ENCODE peak calls at places on chromosomes 6 and 20, in five cellular contexts. Y, R, X, O and G are unnamed samples.

GRCh38 chr6:112501705-112502104 is 154.6 kb downstream of the RFPL4B start:
- DNase-seq in R (no peak), X (no peak), Y (no peak), O (no peak), G (peak)

GRCh38 chr6:165060636-165061190 is 248.7 kb downstream of the C6orf118 start:
- DNase-seq in R (no peak), X (no peak), O (no peak), Y (no peak), G (no peak)

GRCh38 chr20:8749986-8750385 is 318.9 kb upstream of the PLCB4 start:
- DNase-seq in R (no peak), X (no peak), Y (no peak), O (no peak), G (peak)

GRCh38 chr6:156030053-156030452 is 574.4 kb upstream of the NOX3 start:
- DNase-seq in O (no peak), R (no peak), X (no peak), Y (no peak), G (no peak)

GRCh38 chr20:20593447-20594170 is 118.8 kb downstream of the RALGAPA2 start:
- DNase-seq in X (peak), R (no peak), Y (peak), O (peak), G (peak)

GRCh38 chr6:79609225-79609595 is 21.9 kb upstream of the SH3BGRL2 start:
- DNase-seq in R (no peak), O (no peak), Y (no peak), X (no peak), G (no peak)

GRCh38 chr6:10434235-10434634 is 19.4 kb upstream of the TFAP2A start:
- DNase-seq in O (no peak), R (no peak), X (no peak), Y (no peak), G (no peak)

GRCh38 chr6:106156863-106157262 is 70.7 kb downstream of the PRDM1 start:
- DNase-seq in Y (no peak), R (no peak), O (no peak), X (no peak), G (no peak)

GRCh38 chr6:125598422-125598821 is 151.0 kb upstream of the HEY2 start:
- DNase-seq in X (peak), R (peak), O (no peak), Y (no peak), G (peak)

GRCh38 chr6:41039060-41039998 is at the start of gene UNC5CL:
- DNase-seq in X (peak), O (peak), Y (peak), R (peak), G (peak)

GRCh38 chr6:16102208-16102607 is 26.7 kb upstream of the MYLIP start:
- DNase-seq in R (no peak), Y (no peak), X (no peak), O (no peak), G (no peak)

GRCh38 chr6:139525415-139525814 is 151.0 kb upstream of the CITED2 start:
- DNase-seq in R (no peak), X (no peak), O (no peak), Y (no peak), G (peak)

GRCh38 chr6:47309326-47310130 is at the start of gene TNFRSF21:
- DNase-seq in Y (peak), O (peak), R (peak), X (peak), G (peak)

GRCh38 chr6:169677096-169677495 is 24.7 kb downstream of the WDR27 start:
- DNase-seq in R (no peak), X (no peak), Y (no peak), O (no peak), G (peak)
- TF ChIP-seq CTCF in R (no peak), X (no peak), Y (no peak), O (no peak), G (no peak)

DNA sequence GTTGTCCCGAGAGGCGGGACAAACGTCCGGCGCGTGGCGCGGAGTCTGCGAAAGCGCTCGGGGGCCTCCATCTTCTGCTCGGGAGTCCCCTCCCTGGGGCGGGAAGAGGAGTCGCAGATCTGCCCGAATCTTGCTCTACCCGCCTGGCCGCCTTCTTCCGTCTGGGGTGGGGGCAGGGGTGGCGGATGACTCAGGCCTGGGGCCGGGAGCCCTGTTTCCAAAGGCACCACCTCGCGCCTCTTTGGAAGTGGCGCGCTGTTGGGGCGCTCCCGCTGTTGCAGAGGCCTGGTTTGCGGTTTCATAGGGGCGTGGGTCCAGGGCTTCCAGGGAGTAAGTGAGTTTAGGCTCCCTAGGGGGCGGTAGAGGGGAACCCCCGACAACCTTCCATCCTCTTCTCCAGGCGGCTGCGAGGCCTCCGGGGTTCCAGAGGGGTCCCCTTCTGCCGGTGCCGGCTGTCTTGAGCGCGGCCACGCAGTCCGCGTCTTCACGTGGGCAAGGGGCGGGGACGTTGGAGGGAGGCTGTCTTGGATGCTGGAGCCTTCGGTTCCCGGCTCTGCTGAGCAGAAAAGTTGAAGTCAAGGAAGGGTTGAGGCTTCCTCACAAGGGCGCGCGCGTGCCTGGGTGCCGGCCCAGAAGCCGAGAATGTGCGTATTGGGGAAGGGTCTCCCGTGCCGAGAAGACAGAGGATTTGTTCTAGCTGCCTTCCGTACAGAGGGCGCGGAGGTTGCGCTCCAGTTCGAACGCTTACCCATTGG is 2.6 kb upstream of the TFAP2C start:
- DNase-seq in Y (peak), R (peak), X (no peak), O (no peak), G (peak)
- TF ChIP-seq CTCF in Y (no peak), R (no peak), X (peak), O (peak), G (peak)

GRCh38 chr6:138278326-138278725 is 60.0 kb upstream of the PBOV1 start:
- DNase-seq in X (no peak), R (no peak), Y (no peak), O (peak), G (no peak)
- TF ChIP-seq CTCF in X (no peak), R (no peak), Y (no peak), O (peak), G (peak)

GRCh38 chr20:36830791-36831691 is 44.9 kb upstream of the TLDC2 start:
- DNase-seq in Y (no peak), O (no peak), R (no peak), X (peak), G (peak)
- TF ChIP-seq CTCF in Y (no peak), O (peak), R (no peak), X (peak), G (peak)